ENCODE peak calls at places on chromosomes 12 and 14, in eight cellular contexts. Q, Y, I, L, R, S, Z and J are unnamed samples.
A peak's percentile ranks its signal among the peaks of the same experiment; 100 is the strongest.

GRCh38 chr12:121323908-121324307 is 27.4 kb upstream of the CAMKK2 start:
- DNase-seq in Z (no peak), I (no peak), S (no peak), L (no peak), Q (no peak), Y (no peak), R (no peak), J (no peak)

GRCh38 chr14:79705126-79705894 is 506.0 kb downstream of the DIO2 start:
- DNase-seq in Y (no peak), Z (no peak), I (peak; percentile 28), R (no peak), Q (no peak), S (no peak), L (no peak), J (no peak)

GRCh38 chr14:68677476-68677875 is 115.4 kb downstream of the ZFP36L1 start:
- DNase-seq in Q (no peak), Z (no peak), S (no peak), I (no peak), R (no peak), Y (no peak), L (no peak), J (no peak)

GRCh38 chr14:91607322-91608047 is 97.4 kb upstream of the PPP4R3A start:
- DNase-seq in R (no peak), I (no peak), Z (no peak), S (no peak), L (no peak), Q (no peak), Y (no peak), J (no peak)

GRCh38 chr12:114625294-114625851 is 58.6 kb downstream of the TBX3 start:
- DNase-seq in Y (peak; percentile 15), R (no peak), I (peak; percentile 33), Q (peak; percentile 39), S (peak; percentile 80), Z (peak; percentile 45), L (peak; percentile 43), J (peak; percentile 61)

GRCh38 chr12:6330192-6330591 is 11.7 kb downstream of the TNFRSF1A start:
- DNase-seq in Y (no peak), S (no peak), I (no peak), Q (no peak), R (no peak), Z (no peak), L (no peak), J (peak; percentile 76)

GRCh38 chr12:77161944-77162343 is 96.6 kb upstream of the E2F7 start:
- DNase-seq in I (no peak), Q (no peak), Y (no peak), S (no peak), Z (no peak), L (no peak), R (no peak), J (no peak)

GRCh38 chr12:27999521-27999920 is 27.0 kb upstream of the PTHLH start:
- DNase-seq in I (no peak), Q (no peak), S (no peak), R (no peak), Z (no peak), Y (no peak), L (no peak), J (no peak)

GRCh38 chr12:52182898-52183543 is 8.8 kb downstream of the KRT80 start:
- DNase-seq in S (peak; percentile 78), Q (peak; percentile 20), Z (no peak), I (no peak), L (no peak), Y (no peak), R (no peak), J (no peak)

GRCh38 chr12:23084236-23084995 is 459.4 kb downstream of the ETNK1 start:
- DNase-seq in Y (no peak), I (no peak), S (peak; percentile 61), Z (peak; percentile 62), R (no peak), Q (peak; percentile 81), L (no peak), J (no peak)

GRCh38 chr12:39779768-39780340 is 160.3 kb upstream of the ABCD2 start:
- DNase-seq in Z (no peak), Q (no peak), R (no peak), Y (no peak), I (no peak), L (no peak), S (no peak), J (no peak)

GRCh38 chr14:60301685-60302084 is 52.7 kb downstream of the PPM1A start:
- DNase-seq in Q (no peak), L (no peak), Y (no peak), I (no peak), R (no peak), S (no peak), Z (no peak), J (no peak)

GRCh38 chr12:2057041-2057792 is 4.4 kb downstream of the CACNA1C start:
- DNase-seq in Q (peak; percentile 70), Y (peak; percentile 7), L (peak; percentile 61), Z (peak; percentile 56), R (peak; percentile 68), S (peak; percentile 79), I (peak; percentile 73), J (peak; percentile 90)

GRCh38 chr12:12018454-12018853 is 52.3 kb upstream of the BCL2L14 start:
- DNase-seq in Q (no peak), Z (no peak), L (no peak), Y (no peak), R (peak; percentile 43), I (no peak), S (peak; percentile 35), J (no peak)

GRCh38 chr14:89365071-89365801 is 51.8 kb downstream of the FOXN3 start:
- DNase-seq in Z (no peak), S (no peak), R (no peak), L (no peak), I (no peak), Y (no peak), Q (no peak), J (peak; percentile 87)

GRCh38 chr14:100688598-100689499 is 37.8 kb upstream of the DLK1 start:
- DNase-seq in I (no peak), L (no peak), Y (peak; percentile 64), S (peak; percentile 74), Z (no peak), Q (no peak), R (no peak), J (no peak)

GRCh38 chr12:48978741-48979601 is 849 bp downstream of the WNT1 start:
- DNase-seq in L (no peak), R (no peak), Y (no peak), Q (no peak), I (no peak), S (no peak), Z (no peak), J (no peak)

GRCh38 chr14:34895277-34895676 is 20.1 kb upstream of the BAZ1A start:
- DNase-seq in Z (no peak), Q (no peak), L (no peak), S (no peak), Y (no peak), R (no peak), I (no peak), J (no peak)

GRCh38 chr14:68949236-68949965 is 29.7 kb downstream of the ACTN1 start:
- DNase-seq in S (no peak), L (no peak), R (no peak), Y (no peak), I (no peak), Q (no peak), Z (no peak), J (no peak)

GRCh38 chr12:130700492-130701401 is 15.4 kb downstream of the RIMBP2 start:
- DNase-seq in I (no peak), Q (peak; percentile 18), R (peak; percentile 9), L (no peak), Z (no peak), S (no peak), Y (no peak), J (no peak)

GRCh38 chr14:59098377-59098776 is 90.1 kb upstream of the DAAM1 start:
- DNase-seq in S (peak; percentile 74), R (no peak), Q (no peak), Y (no peak), Z (no peak), L (no peak), I (no peak), J (no peak)

GRCh38 chr14:76250345-76250744 is 98.6 kb downstream of the GPATCH2L start:
- DNase-seq in Z (no peak), L (no peak), Q (peak; percentile 7), I (no peak), Y (no peak), R (no peak), S (no peak), J (no peak)

GRCh38 chr12:89529738-89530137 is 3.9 kb upstream of the POC1B start:
- DNase-seq in R (no peak), I (no peak), Q (peak; percentile 24), S (peak; percentile 17), L (no peak), Y (peak; percentile 41), Z (no peak), J (peak; percentile 74)

GRCh38 chr12:87847147-87847546 is 182.1 kb downstream of the C12orf50 start:
- DNase-seq in R (no peak), S (no peak), I (no peak), Q (no peak), Y (no peak), L (no peak), Z (no peak), J (no peak)

GRCh38 chr14:38838979-38839323 is 264.1 kb downstream of the SEC23A start:
- DNase-seq in I (no peak), Y (no peak), S (no peak), R (no peak), L (no peak), Z (no peak), Q (no peak), J (no peak)